ENCODE peak calls at places on chromosomes 12 and 14, in nine cellular contexts. R is GM10248, I is lower lobe of right lung, P is uterus, O is mucosa of gallbladder, Z is T-cell, U is NT2/D1, F is G401, G is SIG-M5. H is an unnamed sample.

GRCh38 chr12:50024804-50025186 is 499 bp downstream of the RACGAP1 start:
- DNase-seq in O (no peak), Z (no peak), I (no peak), G (no peak), U (no peak), R (no peak), P (no peak), F (no peak), H (no peak)

GRCh38 chr12:89098390-89099102 is 253.8 kb downstream of the DUSP6 start:
- DNase-seq in R (no peak), G (no peak), P (no peak), O (peak), F (no peak), I (no peak), U (no peak), Z (no peak), H (no peak)

GRCh38 chr14:98204139-98204538 is 1067.9 kb downstream of the BCL11B start:
- DNase-seq in O (no peak), Z (no peak), I (no peak), U (no peak), P (no peak), F (no peak), G (no peak), R (no peak), H (no peak)

GRCh38 chr12:1532367-1532752 is 62.0 kb downstream of the FBXL14 start:
- DNase-seq in Z (no peak), G (no peak), I (no peak), R (no peak), O (no peak), F (no peak), U (no peak), P (no peak), H (no peak)

GRCh38 chr12:103884316-103884715 is 43.3 kb upstream of the NT5DC3 start:
- DNase-seq in F (peak), G (no peak), O (peak), R (peak), U (no peak), P (no peak), Z (peak), I (no peak), H (no peak)

GRCh38 chr14:51367600-51367931 is 127.5 kb downstream of the TMX1 start:
- DNase-seq in G (no peak), R (no peak), U (no peak), P (no peak), I (no peak), O (no peak), Z (no peak), F (no peak), H (no peak)

GRCh38 chr12:62673027-62673815 is 206.6 kb downstream of the MON2 start:
- DNase-seq in Z (no peak), P (no peak), G (no peak), U (no peak), I (no peak), F (no peak), R (no peak), O (no peak), H (no peak)

GRCh38 chr12:5789469-5789968 is 155.5 kb downstream of the ANO2 start:
- DNase-seq in G (no peak), O (no peak), F (no peak), Z (no peak), R (no peak), P (no peak), U (peak), I (no peak), H (no peak)

GRCh38 chr14:41548666-41549065 is 58.0 kb upstream of the LRFN5 start:
- DNase-seq in Z (no peak), U (no peak), R (no peak), O (no peak), I (no peak), P (no peak), F (no peak), G (no peak), H (no peak)

GRCh38 chr12:109714141-109714912 is 702 bp downstream of the FAM222A start:
- DNase-seq in O (peak), P (peak), F (peak), U (peak), G (no peak), I (peak), Z (peak), R (peak), H (peak)

GRCh38 chr12:110316861-110317260 is 35.8 kb downstream of the ATP2A2 start:
- DNase-seq in R (no peak), F (no peak), Z (no peak), G (peak), O (no peak), I (no peak), U (no peak), P (peak), H (no peak)

GRCh38 chr12:110917961-110918360 is 2.4 kb downstream of the MYL2 start:
- DNase-seq in O (no peak), I (no peak), Z (no peak), R (no peak), P (no peak), U (no peak), G (no peak), F (no peak), H (no peak)

GRCh38 chr14:101719045-101719645 is 42.4 kb upstream of the PPP2R5C start:
- DNase-seq in Z (no peak), R (no peak), F (no peak), O (no peak), P (no peak), G (no peak), I (no peak), U (no peak), H (no peak)

GRCh38 chr12:69071091-69071370 is 138.1 kb upstream of the CPM start:
- DNase-seq in F (no peak), R (no peak), I (no peak), Z (no peak), G (no peak), O (no peak), U (no peak), P (no peak), H (no peak)

GRCh38 chr14:104557766-104558165 is 21.8 kb upstream of the C14orf180 start:
- DNase-seq in G (no peak), O (no peak), P (no peak), U (no peak), R (no peak), Z (no peak), F (no peak), I (peak), H (peak)

GRCh38 chr14:54478621-54479215 is 10.1 kb downstream of the GMFB start:
- DNase-seq in P (no peak), Z (no peak), G (no peak), R (no peak), O (no peak), F (no peak), U (no peak), I (no peak), H (no peak)

GRCh38 chr12:113359939-113360748 is 1.8 kb downstream of the PLBD2 start:
- DNase-seq in R (no peak), G (no peak), O (no peak), F (peak), I (no peak), Z (no peak), U (no peak), P (no peak), H (no peak)

GRCh38 chr12:71719647-71720370 is 33.9 kb downstream of the TMEM19 start:
- DNase-seq in U (no peak), F (no peak), Z (no peak), O (no peak), R (no peak), G (no peak), I (no peak), P (no peak), H (no peak)

GRCh38 chr12:55933158-55933798 is 2.3 kb downstream of the DGKA start:
- DNase-seq in Z (no peak), G (no peak), R (no peak), U (no peak), I (no peak), F (no peak), O (no peak), P (peak), H (no peak)

GRCh38 chr12:10940389-10940788 is 1.3 kb upstream of the TAS2R14 start:
- DNase-seq in U (no peak), Z (no peak), I (no peak), P (no peak), R (no peak), F (no peak), O (no peak), G (no peak), H (no peak)

GRCh38 chr14:24456980-24457379 is 14.4 kb upstream of the SDR39U1 start:
- DNase-seq in R (no peak), G (no peak), F (no peak), O (no peak), U (no peak), P (no peak), I (no peak), Z (no peak), H (no peak)

GRCh38 chr12:106625976-106626375 is 43.2 kb downstream of the RFX4 start:
- DNase-seq in U (no peak), R (no peak), P (no peak), Z (no peak), I (no peak), O (no peak), G (no peak), F (no peak), H (no peak)

GRCh38 chr14:95918466-95918865 is 41.8 kb downstream of the TUNAR start:
- DNase-seq in O (peak), Z (no peak), P (no peak), G (no peak), U (no peak), F (no peak), R (no peak), I (no peak), H (no peak)

GRCh38 chr14:21455592-21455911 is 371 bp downstream of the CHD8 start:
- DNase-seq in O (no peak), R (no peak), I (no peak), U (no peak), F (no peak), Z (no peak), P (no peak), G (no peak), H (no peak)

GRCh38 chr14:28926091-28926490 is 159.5 kb downstream of the FOXG1 start:
- DNase-seq in Z (no peak), G (no peak), P (no peak), U (no peak), F (no peak), O (no peak), R (no peak), I (no peak), H (no peak)

GRCh38 chr12:26995706-26996105 is 18.5 kb downstream of the TM7SF3 start:
- DNase-seq in U (no peak), F (no peak), G (no peak), P (no peak), Z (no peak), I (no peak), R (no peak), O (no peak), H (no peak)